ENCODE peak calls at places on chromosome 16, in five cellular contexts. M is H1, J is neuronal stem cell, L is mesenchymal stem cell, G is IMR-90. B is an unnamed sample. For H3K27me3, the result is how much of the 10 kb centered on the place peaks cover.

GRCh38 chr16:84058211-84058610 is 15.6 kb upstream of the SLC38A8 start:
- DNase-seq in L (no peak), G (no peak), M (no peak), J (no peak), B (no peak)

GRCh38 chr16:11355862-11356261 is 10.6 kb downstream of the RMI2 start:
- DNase-seq in M (no peak), L (no peak), J (no peak), G (no peak), B (no peak)

GRCh38 chr16:29107299-29107698 is 122.4 kb downstream of the LAT start:
- DNase-seq in M (peak), L (no peak), J (no peak), G (no peak), B (peak)

GRCh38 chr16:48408688-48409087 is 23.5 kb upstream of the SIAH1 start:
- DNase-seq in J (no peak), M (no peak), G (peak), L (peak), B (no peak)

GRCh38 chr16:3729161-3730112 is 12.1 kb upstream of the TRAP1 start:
- DNase-seq in G (no peak), M (no peak), L (no peak), J (no peak), B (no peak)

GRCh38 chr16:52466998-52467397 is 79.9 kb downstream of the TOX3 start:
- DNase-seq in L (no peak), J (no peak), G (no peak), M (no peak), B (no peak)

GRCh38 chr16:24253192-24253591 is 2.9 kb upstream of the CACNG3 start:
- DNase-seq in G (peak), J (peak), L (peak), M (peak), B (peak)

GRCh38 chr16:89281189-89281577 is 63.7 kb downstream of the ZNF778 start:
- DNase-seq in G (no peak), J (no peak), L (no peak), M (no peak), B (no peak)

GRCh38 chr16:88939814-88940195 is 37.2 kb downstream of the CBFA2T3 start:
- DNase-seq in J (no peak), M (peak), L (no peak), G (no peak), B (no peak)

GRCh38 chr16:35431829-35432663 is 1972.6 kb downstream of the TP53TG3F start:
- DNase-seq in J (no peak), M (peak), G (no peak), L (no peak), B (peak)

GRCh38 chr16:24723663-24724062 is 5.8 kb upstream of the TNRC6A start:
- DNase-seq in M (no peak), L (no peak), G (peak), J (no peak), B (no peak)

GRCh38 chr16:20740901-20741491 is 622 bp downstream of the THUMPD1 start:
- DNase-seq in G (peak), J (peak), L (peak), M (peak), B (peak)

GRCh38 chr16:74297296-74297665 is 667 bp downstream of the PSMD7 start:
- DNase-seq in L (peak), G (peak), J (no peak), M (no peak), B (peak)

DNA sequence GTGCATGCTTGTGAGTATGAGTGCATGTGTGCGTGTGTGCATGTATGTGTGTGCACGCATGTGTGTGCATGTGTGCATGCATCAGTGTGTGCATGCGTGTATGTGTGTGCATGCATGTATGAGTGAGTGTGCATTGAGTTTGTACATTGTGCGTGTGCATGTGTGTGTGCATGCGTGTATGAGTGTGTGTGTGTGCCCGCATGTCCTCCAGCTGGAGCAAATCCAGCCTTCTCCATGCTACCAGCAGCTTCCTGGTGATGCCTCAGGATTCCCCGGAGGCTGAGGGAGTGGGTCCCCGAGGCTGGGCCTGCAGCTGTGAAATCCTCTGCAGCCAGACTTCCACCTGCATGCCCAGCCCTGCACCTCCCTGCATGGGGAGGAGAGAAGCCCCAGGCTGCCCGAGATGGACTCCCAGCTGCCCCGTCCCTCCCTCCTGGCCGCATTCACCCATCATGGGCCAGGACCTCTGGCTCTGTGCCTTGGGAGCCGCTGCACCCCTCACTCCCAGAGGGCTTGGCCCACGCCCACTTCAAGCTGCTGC is 9.3 kb downstream of the TPSD1 start:
- DNase-seq in G (no peak), M (no peak), L (no peak), J (no peak), B (no peak)
- H3K23ac ChIP-seq in G (no peak), M (no peak), L (no peak), J (no peak), B (no peak)

DNA sequence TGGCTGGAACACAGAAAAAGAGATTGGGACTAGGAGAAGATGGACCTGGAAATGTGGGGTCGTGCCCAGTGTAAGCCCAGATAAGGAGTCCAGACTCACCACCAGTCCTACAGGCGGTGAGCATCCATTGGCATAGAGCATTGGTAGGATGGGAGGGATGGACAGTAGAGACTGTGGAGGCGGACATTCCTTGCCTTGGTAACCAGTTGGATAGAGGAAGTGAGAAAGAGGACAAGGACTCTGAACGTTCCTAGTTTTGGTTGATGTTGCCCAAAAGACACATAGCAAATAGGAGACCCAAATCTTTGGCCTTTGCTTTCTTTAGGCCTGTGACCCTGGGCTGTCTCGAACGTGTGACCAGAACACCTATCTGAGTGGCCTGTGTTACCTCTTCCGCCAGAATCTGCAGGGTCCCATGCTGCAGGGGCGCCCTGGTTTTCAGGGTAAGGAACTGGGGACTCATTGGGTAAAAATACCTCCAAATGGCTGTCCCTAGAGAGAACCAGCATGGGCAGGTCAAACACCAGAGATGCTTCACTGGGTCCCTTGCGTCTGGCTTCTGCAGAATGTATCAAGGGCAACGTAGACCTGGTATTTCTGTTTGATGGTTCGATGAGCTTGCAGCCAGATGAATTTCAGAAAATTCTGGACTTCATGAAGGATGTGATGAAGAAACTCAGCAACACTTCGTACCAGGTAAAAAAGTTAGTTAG is 6.4 kb downstream of the ITGAL start:
- DNase-seq in M (no peak), G (no peak), L (no peak), J (no peak), B (no peak)
- H2BK15ac ChIP-seq in M (no peak), G (no peak), L (no peak), J (no peak), B (no peak)

GRCh38 chr16:65832679-65833078 is 533.8 kb upstream of the CDH5 start:
- DNase-seq in G (no peak), J (no peak), M (no peak), L (no peak), B (peak)

GRCh38 chr16:65834680-65835079 is 531.8 kb upstream of the CDH5 start:
- DNase-seq in M (no peak), J (no peak), L (no peak), G (no peak), B (no peak)

GRCh38 chr16:65832269-65832668 is 534.2 kb upstream of the CDH5 start:
- DNase-seq in L (peak), J (no peak), G (no peak), M (no peak), B (peak)

GRCh38 chr16:65837431-65837986 is 529.0 kb upstream of the CDH5 start:
- DNase-seq in L (no peak), J (no peak), M (no peak), G (no peak), B (peak)

DNA sequence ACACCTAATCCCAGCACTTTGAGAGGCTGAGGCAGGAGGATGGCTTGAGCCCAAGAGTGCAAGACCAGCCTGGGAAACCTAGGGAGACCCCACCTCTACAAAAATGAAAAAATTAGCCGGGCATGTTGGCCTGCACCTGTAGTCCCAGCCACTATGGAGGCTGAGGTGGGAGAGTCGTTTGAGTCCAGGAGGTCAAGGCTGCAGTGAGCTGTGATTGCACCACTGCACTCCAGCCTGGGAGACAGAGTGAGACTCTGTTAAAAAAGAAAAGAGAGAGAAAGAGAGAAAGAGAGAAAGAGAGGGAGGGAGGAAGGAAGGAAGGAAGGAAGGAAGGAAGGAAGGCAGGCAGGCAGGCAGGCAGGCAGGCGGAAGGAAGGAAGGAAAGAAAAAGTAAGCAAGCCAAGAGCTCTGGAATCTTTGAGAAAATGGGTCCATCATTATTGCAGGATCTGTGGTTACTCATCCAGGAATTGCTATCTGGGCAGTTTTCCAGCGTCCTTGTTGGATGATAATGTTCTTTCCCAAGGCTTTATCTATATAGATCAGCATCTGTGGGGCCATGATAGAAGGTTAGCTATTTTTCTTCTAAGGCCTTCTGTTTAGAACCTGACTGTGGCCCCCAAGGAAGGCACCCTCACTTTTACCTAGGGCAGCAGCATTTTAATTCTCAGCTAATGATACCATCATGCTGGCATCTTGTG is 533.2 kb upstream of the CDH5 start:
- DNase-seq in G (peak), M (no peak), J (no peak), L (peak), B (no peak)
- H3K27me3 ChIP-seq in G (under half), M (under half), J (under half), L (under half), B (under half)

GRCh38 chr16:23015580-23015979 is 133.7 kb downstream of the USP31 start:
- DNase-seq in L (no peak), G (no peak), J (no peak), M (no peak), B (no peak)
- H3K23ac ChIP-seq in L (no peak), G (no peak), J (no peak), M (no peak), B (no peak)

GRCh38 chr16:9523994-9524393 is 432.6 kb downstream of the HAPSTR1 start:
- DNase-seq in M (no peak), L (no peak), G (no peak), J (no peak), B (no peak)

GRCh38 chr16:9527976-9528375 is 436.5 kb downstream of the HAPSTR1 start:
- DNase-seq in M (no peak), L (no peak), G (no peak), J (peak), B (peak)

GRCh38 chr16:9525037-9525436 is 433.6 kb downstream of the HAPSTR1 start:
- DNase-seq in J (no peak), L (no peak), M (no peak), G (no peak), B (no peak)

GRCh38 chr16:9528680-9529079 is 437.2 kb downstream of the HAPSTR1 start:
- DNase-seq in M (no peak), J (no peak), G (no peak), L (no peak), B (no peak)

DNA sequence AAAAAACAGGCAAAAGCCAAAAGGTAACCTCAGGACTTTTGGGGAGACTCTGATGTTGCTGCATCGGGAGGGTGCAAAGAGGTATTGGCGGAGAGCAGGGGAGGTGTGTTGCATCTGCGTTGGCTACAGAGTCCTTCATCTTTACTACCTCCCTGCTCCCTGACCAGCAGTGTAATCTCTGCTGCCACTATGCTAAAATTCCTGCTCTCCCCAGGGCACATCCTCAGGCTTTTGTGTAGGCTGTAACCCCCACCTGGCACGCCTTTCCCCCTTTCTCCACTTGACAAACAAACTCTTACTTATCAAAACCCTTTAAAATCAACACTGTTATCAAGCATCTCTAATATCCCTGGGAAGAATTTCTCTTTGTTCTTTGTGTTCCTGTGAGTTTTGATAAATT is 435.3 kb downstream of the HAPSTR1 start:
- DNase-seq in G (no peak), M (no peak), L (no peak), J (no peak), B (peak)
- H2BK15ac ChIP-seq in G (no peak), M (no peak), L (no peak), J (no peak), B (no peak)

DNA sequence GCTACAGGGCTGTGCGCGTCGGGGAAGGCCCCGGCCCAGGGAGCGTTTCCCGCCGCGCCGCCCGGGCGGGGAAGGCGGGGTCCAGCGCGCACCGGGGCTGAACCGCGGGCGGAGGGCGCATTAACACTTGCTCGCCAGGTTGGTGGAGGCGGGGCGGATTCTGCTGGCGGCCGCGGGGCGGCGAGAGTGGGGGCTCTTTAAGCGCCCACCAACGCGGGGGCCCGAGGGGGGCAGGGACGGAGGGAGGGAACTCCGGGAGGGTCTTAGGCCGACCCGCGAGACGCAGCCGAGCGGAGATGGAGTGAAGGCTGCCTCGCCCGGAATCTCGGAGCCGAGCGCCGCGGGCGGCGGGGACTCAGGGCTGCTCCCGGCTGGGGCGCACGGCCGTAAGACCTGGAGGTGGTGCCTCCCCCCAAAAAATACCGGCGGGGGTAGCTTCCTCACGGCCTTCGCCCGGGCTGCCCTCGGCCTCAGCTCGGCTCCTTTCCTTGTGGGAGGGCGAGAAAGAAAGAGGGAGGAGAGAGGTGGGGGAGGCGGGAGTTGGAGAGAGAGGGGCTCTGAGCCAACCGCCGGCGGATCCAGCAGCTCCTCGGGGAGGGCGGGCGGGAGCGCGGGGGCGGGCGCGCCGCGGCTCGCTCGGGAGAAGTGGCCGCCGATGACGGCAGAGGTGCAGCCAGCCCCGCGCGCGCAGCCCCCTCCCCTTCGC is 415 bp upstream of the FOXF1 start:
- DNase-seq in G (peak), L (peak), M (peak), J (peak), B (peak)
- H3K27me3 ChIP-seq in G (under half), L (half or more), M (half or more), J (half or more), B (half or more)

GRCh38 chr16:22267764-22268163 is 29.4 kb upstream of the POLR3E start:
- DNase-seq in G (no peak), J (no peak), L (no peak), M (no peak), B (no peak)
- H3K23ac ChIP-seq in G (no peak), J (no peak), L (no peak), M (no peak), B (no peak)

B was measured in mesendoderm.